ENCODE peak calls at places on chromosomes 13 and 19, in eight cellular contexts. One of them, this sample, is unnamed.

GRCh38 chr19:45104658-45105384 is 11.8 kb downstream of the PPP1R37 start:
- DNase-seq in T-helper 17 cell: no peak
- DNase-seq in hippocampal formation: no peak
- DNase-seq in SHP77: no peak
- DNase-seq in activated CD4-positive, CD25-positive, alpha-beta regulatory T cell: no peak
- DNase-seq in ovary: no peak
- DNase-seq in left kidney: no peak
- DNase-seq in HCEC 1CT: no peak
- DNase-seq in this sample: no peak

GRCh38 chr19:811007-811434 is 10.7 kb downstream of the PLPPR3 start:
- DNase-seq in T-helper 17 cell: no peak
- DNase-seq in hippocampal formation: no peak
- DNase-seq in SHP77: no peak
- DNase-seq in activated CD4-positive, CD25-positive, alpha-beta regulatory T cell: no peak
- DNase-seq in ovary: no peak
- DNase-seq in left kidney: no peak
- DNase-seq in HCEC 1CT: no peak
- DNase-seq in this sample: no peak

GRCh38 chr13:91546865-91547264 is 148.4 kb downstream of the GPC5 start:
- DNase-seq in T-helper 17 cell: no peak
- DNase-seq in hippocampal formation: no peak
- DNase-seq in SHP77: no peak
- DNase-seq in activated CD4-positive, CD25-positive, alpha-beta regulatory T cell: no peak
- DNase-seq in ovary: no peak
- DNase-seq in left kidney: no peak
- DNase-seq in HCEC 1CT: no peak
- DNase-seq in this sample: no peak

GRCh38 chr19:40588926-40589569 is 12.1 kb upstream of the LTBP4 start:
- DNase-seq in T-helper 17 cell: no peak
- DNase-seq in hippocampal formation: no peak
- DNase-seq in SHP77: no peak
- DNase-seq in activated CD4-positive, CD25-positive, alpha-beta regulatory T cell: no peak
- DNase-seq in ovary: no peak
- DNase-seq in left kidney: no peak
- DNase-seq in HCEC 1CT: no peak
- DNase-seq in this sample: no peak

GRCh38 chr13:110872034-110872767 is 42.7 kb downstream of the ANKRD10 start:
- DNase-seq in T-helper 17 cell: no peak
- DNase-seq in hippocampal formation: no peak
- DNase-seq in SHP77: no peak
- DNase-seq in activated CD4-positive, CD25-positive, alpha-beta regulatory T cell: no peak
- DNase-seq in ovary: peak; percentile 41
- DNase-seq in left kidney: no peak
- DNase-seq in HCEC 1CT: no peak
- DNase-seq in this sample: no peak

GRCh38 chr13:40069173-40070044 is 413.9 kb downstream of the COG6 start:
- DNase-seq in T-helper 17 cell: peak; percentile 46
- DNase-seq in hippocampal formation: peak; percentile 65
- DNase-seq in SHP77: peak; percentile 2
- DNase-seq in activated CD4-positive, CD25-positive, alpha-beta regulatory T cell: peak; percentile 48
- DNase-seq in ovary: peak; percentile 83
- DNase-seq in left kidney: peak; percentile 90
- DNase-seq in HCEC 1CT: peak; percentile 10
- DNase-seq in this sample: peak; percentile 47

GRCh38 chr19:45591004-45591637 is 6.5 kb upstream of the OPA3 start:
- DNase-seq in T-helper 17 cell: no peak
- DNase-seq in hippocampal formation: no peak
- DNase-seq in SHP77: peak; percentile 81
- DNase-seq in activated CD4-positive, CD25-positive, alpha-beta regulatory T cell: no peak
- DNase-seq in ovary: no peak
- DNase-seq in left kidney: peak; percentile 81
- DNase-seq in HCEC 1CT: no peak
- DNase-seq in this sample: peak; percentile 74

GRCh38 chr13:32878172-32878571 is 138.1 kb upstream of the KL start:
- DNase-seq in T-helper 17 cell: no peak
- DNase-seq in hippocampal formation: no peak
- DNase-seq in SHP77: no peak
- DNase-seq in activated CD4-positive, CD25-positive, alpha-beta regulatory T cell: no peak
- DNase-seq in ovary: no peak
- DNase-seq in left kidney: no peak
- DNase-seq in HCEC 1CT: peak; percentile 15
- DNase-seq in this sample: no peak

GRCh38 chr19:1852729-1853128 is 4.4 kb upstream of the REXO1 start:
- DNase-seq in T-helper 17 cell: no peak
- DNase-seq in hippocampal formation: no peak
- DNase-seq in SHP77: no peak
- DNase-seq in activated CD4-positive, CD25-positive, alpha-beta regulatory T cell: no peak
- DNase-seq in ovary: no peak
- DNase-seq in left kidney: no peak
- DNase-seq in HCEC 1CT: no peak
- DNase-seq in this sample: no peak

GRCh38 chr19:5356918-5357317 is 16.3 kb upstream of the PTPRS start:
- DNase-seq in T-helper 17 cell: no peak
- DNase-seq in hippocampal formation: no peak
- DNase-seq in SHP77: no peak
- DNase-seq in activated CD4-positive, CD25-positive, alpha-beta regulatory T cell: no peak
- DNase-seq in ovary: no peak
- DNase-seq in left kidney: no peak
- DNase-seq in HCEC 1CT: no peak
- DNase-seq in this sample: no peak

GRCh38 chr13:41004875-41005693 is 14.0 kb downstream of the ELF1 start:
- DNase-seq in T-helper 17 cell: no peak
- DNase-seq in hippocampal formation: no peak
- DNase-seq in SHP77: no peak
- DNase-seq in activated CD4-positive, CD25-positive, alpha-beta regulatory T cell: no peak
- DNase-seq in ovary: no peak
- DNase-seq in left kidney: no peak
- DNase-seq in HCEC 1CT: peak; percentile 28
- DNase-seq in this sample: no peak

GRCh38 chr19:31220540-31220939 is 128.7 kb downstream of the TSHZ3 start:
- DNase-seq in T-helper 17 cell: no peak
- DNase-seq in hippocampal formation: no peak
- DNase-seq in SHP77: no peak
- DNase-seq in activated CD4-positive, CD25-positive, alpha-beta regulatory T cell: no peak
- DNase-seq in ovary: no peak
- DNase-seq in left kidney: peak; percentile 13
- DNase-seq in HCEC 1CT: peak; percentile 47
- DNase-seq in this sample: peak; percentile 4

GRCh38 chr19:18193388-18194207 is 580 bp downstream of the MPV17L2 start:
- DNase-seq in T-helper 17 cell: no peak
- DNase-seq in hippocampal formation: no peak
- DNase-seq in SHP77: no peak
- DNase-seq in activated CD4-positive, CD25-positive, alpha-beta regulatory T cell: no peak
- DNase-seq in ovary: peak; percentile 82
- DNase-seq in left kidney: peak; percentile 58
- DNase-seq in HCEC 1CT: no peak
- DNase-seq in this sample: no peak

GRCh38 chr13:40304391-40304790 is 362.1 kb downstream of the FOXO1 start:
- DNase-seq in T-helper 17 cell: no peak
- DNase-seq in hippocampal formation: no peak
- DNase-seq in SHP77: no peak
- DNase-seq in activated CD4-positive, CD25-positive, alpha-beta regulatory T cell: no peak
- DNase-seq in ovary: no peak
- DNase-seq in left kidney: no peak
- DNase-seq in HCEC 1CT: no peak
- DNase-seq in this sample: no peak

GRCh38 chr19:32450217-32450616 is 44.6 kb downstream of the DPY19L3 start:
- DNase-seq in T-helper 17 cell: no peak
- DNase-seq in hippocampal formation: no peak
- DNase-seq in SHP77: no peak
- DNase-seq in activated CD4-positive, CD25-positive, alpha-beta regulatory T cell: no peak
- DNase-seq in ovary: no peak
- DNase-seq in left kidney: no peak
- DNase-seq in HCEC 1CT: peak; percentile 51
- DNase-seq in this sample: no peak

GRCh38 chr19:46022431-46023310 is at the start of gene PGLYRP1:
- DNase-seq in T-helper 17 cell: no peak
- DNase-seq in hippocampal formation: no peak
- DNase-seq in SHP77: no peak
- DNase-seq in activated CD4-positive, CD25-positive, alpha-beta regulatory T cell: no peak
- DNase-seq in ovary: no peak
- DNase-seq in left kidney: peak; percentile 36
- DNase-seq in HCEC 1CT: no peak
- DNase-seq in this sample: no peak

GRCh38 chr13:93882086-93882651 is 597.3 kb downstream of the DCT start:
- DNase-seq in T-helper 17 cell: no peak
- DNase-seq in hippocampal formation: no peak
- DNase-seq in SHP77: no peak
- DNase-seq in activated CD4-positive, CD25-positive, alpha-beta regulatory T cell: no peak
- DNase-seq in ovary: no peak
- DNase-seq in left kidney: no peak
- DNase-seq in HCEC 1CT: peak; percentile 71
- DNase-seq in this sample: no peak

GRCh38 chr13:42992585-42993122 is 613 bp upstream of the EPSTI1 start:
- DNase-seq in T-helper 17 cell: no peak
- DNase-seq in hippocampal formation: no peak
- DNase-seq in SHP77: no peak
- DNase-seq in activated CD4-positive, CD25-positive, alpha-beta regulatory T cell: no peak
- DNase-seq in ovary: no peak
- DNase-seq in left kidney: no peak
- DNase-seq in HCEC 1CT: no peak
- DNase-seq in this sample: no peak

GRCh38 chr13:98482476-98483444 is 94.1 kb downstream of the STK24 start:
- DNase-seq in T-helper 17 cell: no peak
- DNase-seq in hippocampal formation: peak; percentile 50
- DNase-seq in SHP77: no peak
- DNase-seq in activated CD4-positive, CD25-positive, alpha-beta regulatory T cell: no peak
- DNase-seq in ovary: peak; percentile 68
- DNase-seq in left kidney: peak; percentile 56
- DNase-seq in HCEC 1CT: no peak
- DNase-seq in this sample: no peak

GRCh38 chr13:76976488-76976887 is 15.4 kb upstream of the CLN5 start:
- DNase-seq in T-helper 17 cell: no peak
- DNase-seq in hippocampal formation: no peak
- DNase-seq in SHP77: no peak
- DNase-seq in activated CD4-positive, CD25-positive, alpha-beta regulatory T cell: no peak
- DNase-seq in ovary: no peak
- DNase-seq in left kidney: peak; percentile 30
- DNase-seq in HCEC 1CT: no peak
- DNase-seq in this sample: no peak

GRCh38 chr19:57825501-57825900 is 4.6 kb upstream of the ZNF587B start:
- DNase-seq in T-helper 17 cell: no peak
- DNase-seq in hippocampal formation: no peak
- DNase-seq in SHP77: no peak
- DNase-seq in activated CD4-positive, CD25-positive, alpha-beta regulatory T cell: no peak
- DNase-seq in ovary: no peak
- DNase-seq in left kidney: no peak
- DNase-seq in HCEC 1CT: no peak
- DNase-seq in this sample: no peak

This sample was measured in SK-N-DZ.